ENCODE peak calls at places on chromosomes 6 and 20, in five cellular contexts. X is mesenchymal stem cell, I is H9, D is H1, B is trophoblast cell. T is an unnamed sample.

GRCh38 chr6:148790817-148791216 is 44.0 kb downstream of the UST start:
- DNase-seq in X (no peak), I (no peak), D (no peak), B (no peak), T (no peak)

GRCh38 chr6:22809380-22809779 is 240.0 kb downstream of the HDGFL1 start:
- DNase-seq in X (no peak), I (no peak), D (no peak), B (no peak), T (no peak)

GRCh38 chr6:140988780-140989179 is 1143.9 kb upstream of the GJE1 start:
- DNase-seq in X (no peak), I (no peak), D (no peak), B (no peak), T (no peak)

GRCh38 chr6:159720708-159721107 is 6.6 kb upstream of the WTAP start:
- DNase-seq in X (peak), I (no peak), D (no peak), B (peak), T (peak)

GRCh38 chr20:14544688-14545087 is 207.3 kb upstream of the FLRT3 start:
- DNase-seq in X (no peak), I (no peak), D (no peak), B (no peak), T (no peak)

GRCh38 chr6:36677753-36678487 is 594 bp upstream of the CDKN1A start:
- DNase-seq in X (peak), I (no peak), D (no peak), B (no peak), T (no peak)

GRCh38 chr6:45477785-45478184 is 100.1 kb upstream of the SUPT3H start:
- DNase-seq in X (no peak), I (no peak), D (no peak), B (peak), T (no peak)

GRCh38 chr6:35341557-35341956 is 801 bp upstream of the PPARD start:
- DNase-seq in X (no peak), I (no peak), D (no peak), B (no peak), T (no peak)

GRCh38 chr6:76876922-76877553 is 586.3 kb downstream of the HTR1B start:
- DNase-seq in X (peak), I (peak), D (peak), B (peak), T (peak)

GRCh38 chr6:106082735-106083398 is 3.3 kb upstream of the PRDM1 start:
- DNase-seq in X (peak), I (no peak), D (no peak), B (peak), T (no peak)
- H2AFZ ChIP-seq in X (no peak), I (no peak), D (no peak), B (no peak), T (no peak)

GRCh38 chr6:143241110-143241509 is 180.4 kb downstream of the AIG1 start:
- DNase-seq in X (peak), I (no peak), D (no peak), B (peak), T (no peak)

GRCh38 chr6:143247586-143247985 is 186.9 kb downstream of the AIG1 start:
- DNase-seq in X (no peak), I (no peak), D (no peak), B (no peak), T (no peak)

GRCh38 chr6:143248359-143248758 is 187.7 kb downstream of the AIG1 start:
- DNase-seq in X (no peak), I (no peak), D (no peak), B (no peak), T (no peak)

GRCh38 chr6:143243786-143244185 is 183.1 kb downstream of the AIG1 start:
- DNase-seq in X (no peak), I (no peak), D (no peak), B (no peak), T (no peak)

GRCh38 chr6:143245656-143246055 is 185.0 kb downstream of the AIG1 start:
- DNase-seq in X (no peak), I (no peak), D (no peak), B (no peak), T (no peak)
- H3K14ac ChIP-seq in X (no peak), I (no peak), D (no peak), B (no peak), T (no peak)

DNA sequence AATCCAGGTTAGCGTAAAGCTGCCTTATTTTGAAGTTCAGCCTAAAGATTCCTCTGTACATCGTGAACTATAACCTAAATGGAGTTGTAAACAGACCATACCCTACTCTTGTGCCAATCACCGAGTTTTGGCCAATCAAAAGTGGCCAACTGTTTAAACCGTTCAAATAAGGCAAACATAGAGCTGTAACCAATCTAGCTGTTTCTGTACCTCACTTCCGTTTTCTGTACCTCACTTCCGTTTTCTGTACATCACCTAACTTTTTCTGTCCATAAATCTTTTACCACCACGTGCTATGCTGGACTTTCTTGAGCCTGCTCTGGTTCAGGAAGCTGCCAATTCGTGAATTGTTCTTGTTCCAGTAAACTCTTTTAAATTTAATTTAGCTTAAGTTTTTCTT is 39.7 kb downstream of the LBP start:
- DNase-seq in X (no peak), I (no peak), D (no peak), B (no peak), T (no peak)
- H2BK12ac ChIP-seq in X (no peak), I (no peak), D (no peak), B (no peak), T (no peak)

DNA sequence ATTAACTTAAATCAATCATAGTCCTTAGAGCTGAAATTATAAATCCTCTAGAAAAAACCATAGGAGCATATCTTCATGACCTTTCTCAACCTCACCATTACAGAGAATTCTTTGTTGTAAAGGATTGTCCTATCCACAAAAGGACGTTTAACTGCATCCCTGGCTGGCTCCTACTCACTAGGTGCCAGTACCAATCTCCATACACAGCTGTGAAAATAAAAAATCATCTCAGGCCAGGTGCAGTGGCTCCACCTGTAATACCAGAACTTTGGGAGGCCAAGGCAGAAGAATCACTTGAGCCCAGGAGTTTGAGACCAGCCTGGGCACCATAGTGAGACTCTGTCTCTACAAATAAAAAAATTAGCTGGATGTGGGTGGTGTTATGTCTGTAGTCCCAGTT is 89.9 kb downstream of the PDSS2 start:
- DNase-seq in X (no peak), I (no peak), D (no peak), B (no peak), T (no peak)
- H2AFZ ChIP-seq in X (no peak), I (no peak), D (no peak), B (no peak), T (no peak)

GRCh38 chr20:1375515-1375914 is 17.3 kb downstream of the FKBP1A start:
- DNase-seq in X (peak), I (no peak), D (peak), B (no peak), T (no peak)
- H3K14ac ChIP-seq in X (no peak), I (no peak), D (no peak), B (no peak), T (no peak)

GRCh38 chr20:47879771-47880170 is 94.5 kb upstream of the SULF2 start:
- DNase-seq in X (no peak), I (no peak), D (no peak), B (no peak), T (no peak)
- H2BK12ac ChIP-seq in X (peak), I (no peak), D (no peak), B (no peak), T (no peak)

GRCh38 chr20:44896583-44896982 is 11.1 kb downstream of the YWHAB start:
- DNase-seq in X (peak), I (no peak), D (no peak), B (peak), T (no peak)
- H2AFZ ChIP-seq in X (no peak), I (no peak), D (no peak), B (no peak), T (no peak)

DNA sequence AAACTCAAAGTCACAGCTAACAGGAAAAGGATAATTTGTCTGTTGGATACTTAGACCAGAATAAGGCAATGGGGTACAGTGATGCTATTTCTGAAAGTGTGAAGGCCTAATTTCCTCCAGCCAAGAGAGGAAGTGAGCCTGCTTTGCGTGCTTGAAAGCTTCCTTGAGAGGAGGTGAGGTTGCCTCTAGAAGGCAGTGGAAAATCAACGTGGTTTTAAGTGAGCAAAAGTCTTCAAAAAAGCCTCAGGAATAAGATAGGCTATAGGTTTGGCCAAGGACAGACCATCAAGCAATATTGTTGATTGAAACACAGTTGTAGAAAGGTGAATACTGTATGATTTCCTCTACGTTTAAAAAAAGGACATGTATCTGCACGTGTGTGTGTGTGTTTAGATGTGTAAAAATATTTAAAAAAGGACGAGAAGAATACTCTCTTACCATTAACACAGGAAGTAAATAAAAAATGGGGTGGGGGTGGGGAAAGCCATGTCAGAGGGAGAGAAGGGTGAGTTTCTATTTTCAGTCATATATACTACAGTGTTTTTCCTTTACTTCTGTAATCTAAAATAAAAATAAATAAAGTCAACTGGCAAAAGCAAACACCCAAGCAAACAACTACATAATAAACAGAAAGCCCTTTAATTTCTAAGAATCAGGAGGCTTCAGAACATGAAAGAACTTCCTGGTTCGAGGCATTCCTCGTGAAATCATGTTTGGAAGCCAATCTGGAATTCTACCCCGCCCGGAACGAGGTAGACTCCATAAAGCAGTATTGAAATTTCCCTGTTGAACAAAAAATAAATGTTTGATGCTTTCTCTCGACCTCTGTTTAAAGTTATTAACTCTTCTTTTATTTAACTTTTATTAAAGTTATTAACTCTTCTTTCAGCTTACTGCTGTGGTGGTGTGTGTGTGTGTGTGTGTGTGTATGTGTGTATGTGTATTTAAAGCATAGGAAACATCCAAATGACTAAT is 158.0 kb upstream of the ZNF217 start:
- DNase-seq in X (peak), I (no peak), D (no peak), B (peak), T (no peak)
- H3K14ac ChIP-seq in X (no peak), I (no peak), D (no peak), B (no peak), T (no peak)

DNA sequence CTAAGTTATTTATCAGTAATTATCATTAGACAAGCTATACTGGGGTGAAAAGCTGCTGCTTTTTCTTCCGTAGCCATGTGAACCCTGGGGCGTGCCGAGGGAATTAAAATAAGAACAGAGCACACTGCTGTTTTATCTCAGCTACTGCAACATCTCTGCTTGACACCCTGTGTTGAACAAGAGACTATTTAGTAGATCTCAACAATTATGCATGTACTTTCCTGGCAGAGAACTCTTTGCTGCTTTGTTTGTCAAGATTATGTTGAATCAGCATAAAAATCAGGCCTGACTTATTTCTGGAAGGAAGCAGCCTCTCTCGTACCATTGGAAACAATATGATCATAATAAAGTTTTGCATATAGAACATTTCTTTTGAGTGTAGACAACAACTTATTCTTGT is 1011.5 kb downstream of the KIF16B start:
- DNase-seq in X (peak), I (no peak), D (no peak), B (no peak), T (no peak)
- H2BK12ac ChIP-seq in X (no peak), I (no peak), D (no peak), B (no peak), T (no peak)